ENCODE peak calls at places on chromosomes 6 and 20, in four cellular contexts. P is endothelial cell; H is T-helper 2 cell; G is stimulated activated CD8-positive, alpha-beta memory T cell treated with anti-CD3 and anti-CD28 coated beads, Interleukin-7, amount 100 ng/mL, for 4 hours. Q is an unnamed sample.

GRCh38 chr20:50670126-50670862 is 21.0 kb downstream of the RIPOR3 start:
- DNase-seq in P (no peak), H (no peak), G (no peak), Q (no peak)

GRCh38 chr6:129890701-129891100 is 29.6 kb upstream of the TMEM244 start:
- DNase-seq in P (no peak), H (no peak), G (no peak), Q (no peak)

GRCh38 chr20:41159547-41159946 is 22.2 kb downstream of the PLCG1 start:
- DNase-seq in P (no peak), H (no peak), G (no peak), Q (no peak)

GRCh38 chr6:40810176-40810575 is 223.0 kb upstream of the LRFN2 start:
- DNase-seq in P (no peak), H (no peak), G (no peak), Q (no peak)

GRCh38 chr20:18943542-18943941 is 130.0 kb downstream of the SCP2D1 start:
- DNase-seq in P (no peak), H (no peak), G (no peak), Q (no peak)

GRCh38 chr6:31118178-31118577 is 2.1 kb downstream of the CDSN start:
- DNase-seq in P (no peak), H (no peak), G (no peak), Q (no peak)

GRCh38 chr6:69422474-69422873 is 374.3 kb downstream of the LMBRD1 start:
- DNase-seq in P (no peak), H (no peak), G (no peak), Q (no peak)

GRCh38 chr6:82778985-82779384 is 286.7 kb downstream of the UBE3D start:
- DNase-seq in P (no peak), H (no peak), G (no peak), Q (no peak)

GRCh38 chr20:62898093-62898964 is 28.0 kb downstream of the DIDO1 start:
- DNase-seq in P (no peak), H (no peak), G (no peak), Q (no peak)

GRCh38 chr20:32527447-32528055 is 57.6 kb downstream of the NOL4L start:
- DNase-seq in P (no peak), H (no peak), G (no peak), Q (no peak)

GRCh38 chr6:166771701-166772100 is 144.7 kb upstream of the RPS6KA2 start:
- DNase-seq in P (peak; percentile 1), H (no peak), G (no peak), Q (no peak)

GRCh38 chr6:42050011-42050896 is at the start of gene TAF8:
- DNase-seq in P (peak; percentile 83), H (peak; percentile 82), G (peak; percentile 87), Q (peak; percentile 93)

GRCh38 chr20:51688600-51688999 is 79.6 kb downstream of the ATP9A start:
- DNase-seq in P (no peak), H (no peak), G (no peak), Q (no peak)

GRCh38 chr6:131265939-131266338 is 130.7 kb downstream of the AKAP7 start:
- DNase-seq in P (no peak), H (no peak), G (no peak), Q (no peak)

GRCh38 chr6:2718334-2719052 is 32.2 kb downstream of the MYLK4 start:
- DNase-seq in P (no peak), H (no peak), G (no peak), Q (no peak)

GRCh38 chr20:58107533-58107932 is 120.9 kb downstream of the ANKRD60 start:
- DNase-seq in P (no peak), H (no peak), G (no peak), Q (no peak)

GRCh38 chr6:170116643-170117042 is 174.2 kb downstream of the DLL1 start:
- DNase-seq in P (no peak), H (no peak), G (no peak), Q (no peak)

GRCh38 chr20:18276821-18277220 is 11.5 kb upstream of the ZNF133 start:
- DNase-seq in P (peak; percentile 86), H (peak; percentile 17), G (peak; percentile 21), Q (peak; percentile 19)

GRCh38 chr6:95725344-95725743 is 148.0 kb downstream of the MANEA start:
- DNase-seq in P (no peak), H (no peak), G (no peak), Q (no peak)

GRCh38 chr6:163170294-163170883 is 244.1 kb upstream of the QKI start:
- DNase-seq in P (no peak), H (no peak), G (no peak), Q (peak; percentile 29)

Q was measured in Jurkat, Clone E6-1.